ENCODE peak calls at places on chromosomes 13 and 19, in nine cellular contexts. U is tibial artery, C is suprapubic skin, W is tibial nerve, H is heart left ventricle, K is right lobe of liver, R is heart right ventricle, D is A673, V is thoracic aorta. F is an unnamed sample.

GRCh38 chr19:29302002-29302928 is 89.3 kb upstream of the UQCRFS1 start:
- DNase-seq in U (no peak), C (peak; percentile 37), W (no peak), H (no peak), K (peak; percentile 6), R (no peak), D (no peak), V (no peak), F (no peak)

GRCh38 chr13:40664100-40665060 is 2.1 kb downstream of the FOXO1 start:
- DNase-seq in U (peak; percentile 82), C (peak; percentile 86), W (peak; percentile 66), H (peak; percentile 90), K (peak; percentile 92), R (peak; percentile 83), D (peak; percentile 36), V (peak; percentile 36), F (peak; percentile 89)

GRCh38 chr13:41383400-41383799 is 72.3 kb downstream of the NAA16 start:
- DNase-seq in U (no peak), C (no peak), W (no peak), H (no peak), K (no peak), R (no peak), D (no peak), V (no peak), F (no peak)

GRCh38 chr19:33868821-33869412 is 72.2 kb downstream of the KCTD15 start:
- DNase-seq in U (no peak), C (no peak), W (no peak), H (peak; percentile 62), K (no peak), R (peak; percentile 41), D (no peak), V (no peak), F (peak; percentile 87)

GRCh38 chr13:94188173-94188869 is 291.2 kb downstream of the DCT start:
- DNase-seq in U (no peak), C (no peak), W (no peak), H (no peak), K (no peak), R (no peak), D (no peak), V (no peak), F (no peak)

GRCh38 chr19:35975608-35976214 is 19.3 kb upstream of the SDHAF1 start:
- DNase-seq in U (no peak), C (no peak), W (no peak), H (no peak), K (no peak), R (no peak), D (no peak), V (no peak), F (no peak)

GRCh38 chr13:50693755-50694154 is 149.7 kb downstream of the DLEU7 start:
- DNase-seq in U (no peak), C (no peak), W (no peak), H (peak; percentile 78), K (no peak), R (peak; percentile 64), D (no peak), V (no peak), F (peak; percentile 79)

GRCh38 chr13:20241593-20241992 is 9.5 kb upstream of the GJB6 start:
- DNase-seq in U (no peak), C (no peak), W (no peak), H (no peak), K (no peak), R (no peak), D (no peak), V (no peak), F (no peak)

GRCh38 chr13:94712812-94713555 is 639 bp upstream of the SOX21 start:
- DNase-seq in U (no peak), C (no peak), W (no peak), H (no peak), K (no peak), R (no peak), D (peak; percentile 44), V (no peak), F (peak; percentile 75)

GRCh38 chr19:290539-291521 is at the start of gene PLPP2:
- DNase-seq in U (no peak), C (no peak), W (no peak), H (no peak), K (peak; percentile 49), R (no peak), D (no peak), V (no peak), F (no peak)

GRCh38 chr13:113125506-113126264 is 3.1 kb downstream of the F10 start:
- DNase-seq in U (no peak), C (peak; percentile 29), W (no peak), H (peak; percentile 17), K (peak; percentile 38), R (no peak), D (no peak), V (no peak), F (peak; percentile 29)

GRCh38 chr13:54945978-54946377 is 1917.4 kb downstream of the OLFM4 start:
- DNase-seq in U (no peak), C (no peak), W (no peak), H (no peak), K (no peak), R (no peak), D (no peak), V (no peak), F (no peak)

GRCh38 chr19:4042731-4043082 is 24.0 kb downstream of the ZBTB7A start:
- DNase-seq in U (no peak), C (no peak), W (no peak), H (no peak), K (peak; percentile 47), R (no peak), D (no peak), V (no peak), F (peak; percentile 86)

GRCh38 chr19:29629836-29630534 is 23.9 kb downstream of the POP4 start:
- DNase-seq in U (no peak), C (no peak), W (no peak), H (no peak), K (no peak), R (no peak), D (no peak), V (no peak), F (peak; percentile 30)

GRCh38 chr19:46431824-46432223 is 3.1 kb upstream of the PNMA8C start:
- DNase-seq in U (peak; percentile 7), C (no peak), W (no peak), H (no peak), K (no peak), R (no peak), D (no peak), V (no peak), F (peak; percentile 32)

GRCh38 chr13:94323746-94324408 is 155.6 kb downstream of the DCT start:
- DNase-seq in U (no peak), C (no peak), W (no peak), H (no peak), K (no peak), R (no peak), D (peak; percentile 58), V (no peak), F (no peak)

GRCh38 chr19:52533901-52534300 is 6.4 kb downstream of the ZNF808 start:
- DNase-seq in U (no peak), C (no peak), W (no peak), H (peak; percentile 65), K (no peak), R (peak; percentile 54), D (no peak), V (no peak), F (no peak)

GRCh38 chr13:46556380-46556779 is 3.4 kb downstream of the LRCH1 start:
- DNase-seq in U (no peak), C (no peak), W (no peak), H (no peak), K (no peak), R (no peak), D (no peak), V (no peak), F (no peak)

GRCh38 chr13:95527955-95528354 is 24.6 kb upstream of the CLDN10 start:
- DNase-seq in U (no peak), C (no peak), W (no peak), H (no peak), K (no peak), R (no peak), D (no peak), V (no peak), F (no peak)

GRCh38 chr13:78610381-78610883 is 7.1 kb upstream of the POU4F1 start:
- DNase-seq in U (no peak), C (no peak), W (no peak), H (no peak), K (no peak), R (no peak), D (peak; percentile 85), V (no peak), F (no peak)

GRCh38 chr19:10132848-10133350 is 13.2 kb upstream of the EIF3G start:
- DNase-seq in U (no peak), C (no peak), W (no peak), H (no peak), K (no peak), R (no peak), D (no peak), V (no peak), F (no peak)
- H3K36me3 ChIP-seq in U (peaks cover 48% of the 10 kb centered on the region), C (peaks cover 62% of the 10 kb centered on the region), W (peaks cover 10% of the 10 kb centered on the region), H (peaks cover 65% of the 10 kb centered on the region), K (no peaks in the 10 kb centered on the region), R (no peaks in the 10 kb centered on the region), D (peaks cover 78% of the 10 kb centered on the region), V (peaks cover 20% of the 10 kb centered on the region), F (peaks cover 2% of the 10 kb centered on the region)

GRCh38 chr19:49656456-49657109 is 9.1 kb downstream of the IRF3 start:
- DNase-seq in U (no peak), C (no peak), W (no peak), H (no peak), K (no peak), R (no peak), D (no peak), V (no peak), F (no peak)
- H3K36me3 ChIP-seq in U (peaks cover 73% of the 10 kb centered on the region), C (peaks cover 99% of the 10 kb centered on the region), W (peaks cover 5% of the 10 kb centered on the region), H (peaks cover 92% of the 10 kb centered on the region), K (no peaks in the 10 kb centered on the region), R (peaks cover 8% of the 10 kb centered on the region), D (peaks cover 83% of the 10 kb centered on the region), V (peaks cover 72% of the 10 kb centered on the region), F (peaks cover 47% of the 10 kb centered on the region)

GRCh38 chr19:23385404-23385803 is 9.9 kb downstream of the ZNF91 start:
- DNase-seq in U (no peak), C (no peak), W (no peak), H (no peak), K (no peak), R (no peak), D (no peak), V (no peak), F (no peak)
- H3K36me3 ChIP-seq in U (peaks cover 32% of the 10 kb centered on the region), C (peaks cover 82% of the 10 kb centered on the region), W (no peaks in the 10 kb centered on the region), H (peaks cover 41% of the 10 kb centered on the region), K (no peaks in the 10 kb centered on the region), R (peaks cover 3% of the 10 kb centered on the region), D (peaks cover 3% of the 10 kb centered on the region), V (peaks cover 44% of the 10 kb centered on the region), F (peaks cover 6% of the 10 kb centered on the region)

DNA sequence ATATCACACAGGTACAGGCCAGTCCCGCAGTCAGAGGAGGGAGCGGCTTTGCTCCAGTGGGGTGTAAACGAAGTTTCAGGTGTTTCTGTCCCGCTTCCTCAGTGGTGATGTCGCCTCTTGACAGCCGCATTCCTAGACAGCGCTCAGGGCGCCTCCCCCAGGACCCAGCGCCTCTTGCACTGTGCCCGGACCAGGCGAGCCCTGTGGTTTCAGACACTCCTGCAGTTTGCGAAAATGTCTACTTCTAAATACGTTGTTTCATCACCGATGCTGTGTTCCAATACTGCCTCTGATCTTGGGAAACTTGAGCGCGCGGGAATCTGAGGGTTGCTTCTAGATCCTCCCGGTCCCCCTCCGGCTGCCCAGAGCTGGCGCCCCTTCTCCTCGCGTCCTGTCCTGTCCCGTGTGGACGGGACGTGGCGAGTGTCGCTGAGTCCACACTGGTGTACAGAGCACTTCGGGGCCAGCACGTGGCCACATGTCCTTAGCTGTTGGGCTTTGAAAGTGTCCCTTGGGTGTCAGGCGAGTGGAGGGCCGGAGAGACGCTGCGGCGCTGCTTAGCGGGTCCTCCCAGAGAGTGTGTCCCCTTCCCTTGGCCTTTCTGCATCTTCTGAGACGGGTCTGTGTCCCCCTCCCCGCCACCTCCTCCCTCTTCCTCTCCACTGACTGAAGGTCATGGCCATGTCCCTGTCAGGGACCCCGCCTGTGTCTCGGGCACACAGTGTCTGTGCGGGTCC is 14.6 kb upstream of the RPS15 start:
- DNase-seq in U (no peak), C (no peak), W (no peak), H (no peak), K (no peak), R (no peak), D (no peak), V (no peak), F (no peak)
- H3K36me3 ChIP-seq in U (peaks cover 66% of the 10 kb centered on the region), C (peaks cover 80% of the 10 kb centered on the region), W (no peaks in the 10 kb centered on the region), H (peaks cover 88% of the 10 kb centered on the region), K (no peaks in the 10 kb centered on the region), R (peaks cover 5% of the 10 kb centered on the region), D (peaks cover 96% of the 10 kb centered on the region), V (peaks cover 71% of the 10 kb centered on the region), F (peaks cover 55% of the 10 kb centered on the region)